ENCODE peak calls at places on chromosomes 12 and 14, in ten cellular contexts. C, W, B, R, T, Q, M, E, L and U are unnamed samples.

GRCh38 chr14:69363055-69363454 is 35.0 kb downstream of the ERH start:
- DNase-seq in C (peak; percentile 54), W (peak; percentile 38), B (peak; percentile 74), R (no peak), T (peak; percentile 14), Q (no peak), M (peak; percentile 55), E (no peak), L (no peak), U (no peak)

GRCh38 chr14:31566456-31566855 is 5.3 kb downstream of the NUBPL start:
- DNase-seq in C (no peak), W (no peak), B (no peak), R (no peak), T (no peak), Q (no peak), M (no peak), E (no peak), L (no peak), U (no peak)

GRCh38 chr12:87678453-87678852 is 350.7 kb downstream of the C12orf50 start:
- DNase-seq in C (no peak), W (no peak), B (no peak), R (no peak), T (no peak), Q (no peak), M (no peak), E (no peak), L (peak; percentile 63), U (no peak)

GRCh38 chr14:49687942-49688700 is at the start of gene POLE2:
- DNase-seq in C (peak; percentile 75), W (peak; percentile 86), B (peak; percentile 91), R (peak; percentile 47), T (no peak), Q (peak; percentile 88), M (peak; percentile 74), E (peak; percentile 93), L (peak; percentile 61), U (peak; percentile 83)

GRCh38 chr14:29745863-29746262 is 181.8 kb downstream of the PRKD1 start:
- DNase-seq in C (no peak), W (no peak), B (no peak), R (no peak), T (no peak), Q (no peak), M (no peak), E (no peak), L (no peak), U (no peak)

GRCh38 chr12:93137656-93138612 is 208.8 kb upstream of the EEA1 start:
- DNase-seq in C (no peak), W (no peak), B (no peak), R (no peak), T (peak; percentile 88), Q (peak; percentile 31), M (no peak), E (no peak), L (peak; percentile 96), U (peak; percentile 25)

GRCh38 chr14:89004195-89004594 is 179.7 kb downstream of the TTC8 start:
- DNase-seq in C (no peak), W (no peak), B (no peak), R (no peak), T (peak; percentile 16), Q (no peak), M (no peak), E (no peak), L (no peak), U (no peak)

GRCh38 chr14:104175041-104175440 is 36.7 kb downstream of the KIF26A start:
- DNase-seq in C (no peak), W (no peak), B (no peak), R (no peak), T (no peak), Q (no peak), M (no peak), E (no peak), L (no peak), U (no peak)

GRCh38 chr12:31488737-31489338 is 102.1 kb downstream of the DENND5B start:
- DNase-seq in C (no peak), W (no peak), B (no peak), R (no peak), T (no peak), Q (no peak), M (no peak), E (no peak), L (no peak), U (no peak)

GRCh38 chr12:63457857-63458256 is 210.4 kb downstream of the DPY19L2 start:
- DNase-seq in C (no peak), W (no peak), B (no peak), R (no peak), T (no peak), Q (no peak), M (no peak), E (no peak), L (no peak), U (no peak)

GRCh38 chr14:92254786-92255185 is 68.2 kb upstream of the SLC24A4 start:
- DNase-seq in C (peak; percentile 72), W (no peak), B (peak; percentile 72), R (no peak), T (no peak), Q (no peak), M (peak; percentile 69), E (peak; percentile 79), L (no peak), U (no peak)

GRCh38 chr14:24394275-24394674 is 4.5 kb upstream of the NYNRIN start:
- DNase-seq in C (no peak), W (no peak), B (no peak), R (no peak), T (no peak), Q (no peak), M (no peak), E (no peak), L (no peak), U (no peak)
- TF ChIP-seq CTCF in C (peak; percentile 8), W (no peak), B (no peak), R (no peak), T (no peak), Q (no peak), M (no peak), E (no peak), L (no peak), U (no peak)

DNA sequence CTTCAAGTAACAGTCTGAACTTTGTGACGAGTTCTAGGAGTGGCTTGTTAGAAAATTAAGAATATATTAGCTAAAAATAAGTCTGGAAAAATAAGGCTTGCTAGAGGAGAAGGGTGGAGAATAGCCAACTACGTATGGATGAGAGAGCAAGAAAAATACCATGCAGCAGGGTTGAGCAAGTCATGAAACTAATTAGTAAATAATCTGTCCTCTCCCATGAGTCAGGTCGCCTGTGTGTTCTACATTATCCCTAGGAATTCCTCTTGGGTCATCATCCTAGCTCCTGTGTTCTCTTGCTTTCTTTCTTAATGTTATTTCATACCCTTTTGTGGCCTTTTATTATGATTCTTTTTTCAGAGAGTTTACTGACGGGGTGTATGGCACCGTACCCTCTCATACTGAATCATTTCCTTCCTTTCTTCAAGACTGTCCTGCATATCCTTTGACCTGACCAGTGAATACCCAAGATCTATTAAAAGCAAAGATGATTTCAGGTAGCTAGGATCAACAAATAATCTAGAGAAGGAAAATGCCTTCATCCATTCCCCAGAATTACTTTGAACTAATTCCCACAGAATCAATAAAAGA is 177.2 kb upstream of the NPAS3 start:
- DNase-seq in C (no peak), W (no peak), B (peak; percentile 30), R (no peak), T (peak; percentile 33), Q (no peak), M (no peak), E (no peak), L (peak; percentile 45), U (no peak)
- TF ChIP-seq CTCF in C (no peak), W (no peak), B (no peak), R (no peak), T (no peak), Q (no peak), M (no peak), E (no peak), L (no peak), U (no peak)

GRCh38 chr12:89393551-89394121 is 41.3 kb upstream of the DUSP6 start:
- DNase-seq in C (no peak), W (no peak), B (no peak), R (no peak), T (no peak), Q (no peak), M (no peak), E (no peak), L (no peak), U (no peak)

GRCh38 chr12:89392401-89392800 is 40.1 kb upstream of the DUSP6 start:
- DNase-seq in C (no peak), W (no peak), B (no peak), R (no peak), T (no peak), Q (no peak), M (no peak), E (no peak), L (no peak), U (no peak)

GRCh38 chr12:89390802-89391673 is 38.7 kb upstream of the DUSP6 start:
- DNase-seq in C (no peak), W (peak; percentile 29), B (no peak), R (no peak), T (peak; percentile 68), Q (no peak), M (no peak), E (no peak), L (peak; percentile 67), U (no peak)

GRCh38 chr12:89391726-89392336 is 39.5 kb upstream of the DUSP6 start:
- DNase-seq in C (no peak), W (no peak), B (no peak), R (no peak), T (no peak), Q (no peak), M (no peak), E (no peak), L (no peak), U (no peak)

DNA sequence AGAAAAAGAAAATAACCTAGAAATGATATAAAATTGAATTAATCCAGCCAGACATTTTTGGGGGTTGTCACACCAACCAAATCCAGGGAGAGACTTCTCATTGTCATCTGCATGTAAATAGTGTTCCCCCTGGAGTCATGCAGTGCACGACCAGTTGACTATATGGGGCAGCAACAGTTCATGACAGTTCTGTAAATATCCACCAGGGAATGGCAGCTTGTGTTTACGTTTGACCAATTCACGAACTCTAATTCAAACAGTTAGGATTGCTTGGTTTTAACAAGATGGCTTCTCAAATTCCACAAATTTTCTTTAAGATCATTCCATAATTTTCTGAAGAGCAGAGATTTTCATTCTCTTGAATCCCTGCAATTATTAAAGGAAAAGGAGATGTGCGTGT is 43.4 kb upstream of the DUSP6 start:
- DNase-seq in C (no peak), W (no peak), B (no peak), R (no peak), T (no peak), Q (no peak), M (no peak), E (no peak), L (no peak), U (no peak)
- TF ChIP-seq CTCF in C (no peak), W (no peak), B (no peak), R (no peak), T (no peak), Q (no peak), M (no peak), E (no peak), L (no peak), U (no peak)

DNA sequence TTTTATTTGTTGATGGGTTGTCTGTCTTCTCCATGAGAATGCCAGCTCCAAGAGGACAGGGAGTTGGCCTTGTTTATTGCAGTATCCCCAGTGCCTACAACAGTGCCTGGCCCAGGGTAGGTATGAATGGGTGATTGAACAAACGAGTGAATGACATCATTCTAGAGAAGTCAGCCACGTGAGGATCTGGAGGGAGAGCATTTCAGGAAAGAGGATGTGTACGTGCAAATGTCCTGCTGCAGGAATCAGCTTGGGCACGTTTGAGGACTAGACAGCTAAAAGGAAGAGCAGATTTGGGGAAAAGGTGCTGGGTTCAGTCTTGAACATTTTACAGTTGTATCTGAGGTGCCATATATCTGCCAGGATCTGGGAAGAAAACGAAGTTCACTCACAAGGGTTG is 97.1 kb downstream of the PTPN11 start:
- DNase-seq in C (no peak), W (no peak), B (no peak), R (no peak), T (no peak), Q (no peak), M (no peak), E (no peak), L (no peak), U (no peak)
- TF ChIP-seq CTCF in C (no peak), W (no peak), B (no peak), R (no peak), T (no peak), Q (no peak), M (no peak), E (no peak), L (no peak), U (no peak)